ENCODE peak calls at places on chromosomes 5 and 9, in ten cellular contexts. L is mesothelial cell of epicardium; T is lower lobe of right lung; D is WTC11; C is H9; J is hepatocyte; Z is adrenal gland; I is cardiac muscle cell; U is GM06990; O is activated CD8-positive, alpha-beta T cell treated with anti-CD3 and anti-CD28 coated beads for 36 hours. E is an unnamed sample.

GRCh38 chr9:33748633-33749304 is 46.6 kb upstream of the PRSS3 start:
- DNase-seq in L (no peak), T (no peak), D (no peak), C (no peak), J (no peak), Z (no peak), I (no peak), U (no peak), O (peak), E (no peak)

GRCh38 chr5:35371971-35372426 is 141.7 kb upstream of the PRLR start:
- DNase-seq in L (no peak), T (no peak), D (no peak), C (no peak), J (peak), Z (peak), I (peak), U (no peak), O (no peak), E (no peak)

GRCh38 chr9:137007060-137007815 is 10.9 kb upstream of the CLIC3 start:
- DNase-seq in L (no peak), T (no peak), D (no peak), C (no peak), J (no peak), Z (no peak), I (no peak), U (no peak), O (no peak), E (no peak)

GRCh38 chr9:74404620-74405019 is 92.5 kb upstream of the RORB start:
- DNase-seq in L (no peak), T (no peak), D (no peak), C (no peak), J (no peak), Z (no peak), I (no peak), U (no peak), O (no peak), E (no peak)

GRCh38 chr5:39520232-39520572 is 95.4 kb upstream of the DAB2 start:
- DNase-seq in L (no peak), T (no peak), D (no peak), C (no peak), J (peak), Z (no peak), I (peak), U (no peak), O (no peak), E (no peak)

GRCh38 chr5:56845277-56845676 is 29.9 kb downstream of the MAP3K1 start:
- DNase-seq in L (no peak), T (no peak), D (no peak), C (no peak), J (no peak), Z (no peak), I (no peak), U (no peak), O (no peak), E (no peak)

GRCh38 chr9:87260171-87260570 is 237.5 kb upstream of the DAPK1 start:
- DNase-seq in L (no peak), T (no peak), D (no peak), C (no peak), J (no peak), Z (no peak), I (no peak), U (no peak), O (no peak), E (no peak)

GRCh38 chr5:58135571-58136335 is 324.1 kb downstream of the PLK2 start:
- DNase-seq in L (no peak), T (no peak), D (no peak), C (no peak), J (no peak), Z (no peak), I (no peak), U (no peak), O (no peak), E (no peak)

GRCh38 chr5:88298425-88298824 is 29.8 kb upstream of the TMEM161B start:
- DNase-seq in L (no peak), T (no peak), D (no peak), C (no peak), J (no peak), Z (no peak), I (peak), U (no peak), O (no peak), E (no peak)

GRCh38 chr9:93115486-93115885 is 18.6 kb downstream of the NINJ1 start:
- DNase-seq in L (no peak), T (peak), D (no peak), C (no peak), J (no peak), Z (peak), I (no peak), U (no peak), O (no peak), E (no peak)

GRCh38 chr9:32525506-32525905 is 490 bp downstream of the RIGI start:
- DNase-seq in L (no peak), T (no peak), D (no peak), C (no peak), J (peak), Z (no peak), I (peak), U (no peak), O (no peak), E (no peak)

GRCh38 chr9:100670719-100671118 is 92.8 kb downstream of the CAVIN4 start:
- DNase-seq in L (no peak), T (no peak), D (no peak), C (no peak), J (no peak), Z (no peak), I (no peak), U (no peak), O (no peak), E (no peak)

GRCh38 chr9:131676431-131676972 is 63.4 kb downstream of the RAPGEF1 start:
- DNase-seq in L (no peak), T (no peak), D (no peak), C (no peak), J (no peak), Z (no peak), I (no peak), U (no peak), O (peak), E (no peak)

GRCh38 chr5:172931001-172931536 is 28.2 kb upstream of the RPL26L1 start:
- DNase-seq in L (no peak), T (no peak), D (no peak), C (no peak), J (peak), Z (peak), I (peak), U (no peak), O (no peak), E (no peak)

GRCh38 chr9:82560457-82560904 is 502.5 kb downstream of the RASEF start:
- DNase-seq in L (no peak), T (peak), D (no peak), C (no peak), J (peak), Z (no peak), I (no peak), U (no peak), O (no peak), E (no peak)

GRCh38 chr5:89315194-89315593 is 432.2 kb upstream of the MEF2C start:
- DNase-seq in L (no peak), T (peak), D (no peak), C (no peak), J (peak), Z (no peak), I (peak), U (no peak), O (no peak), E (no peak)

GRCh38 chr5:93794954-93795353 is 53.6 kb upstream of the POU5F2 start:
- DNase-seq in L (no peak), T (no peak), D (no peak), C (no peak), J (peak), Z (no peak), I (no peak), U (no peak), O (no peak), E (no peak)

GRCh38 chr5:111997308-111998159 is 240.5 kb upstream of the NREP start:
- DNase-seq in L (no peak), T (no peak), D (no peak), C (no peak), J (peak), Z (no peak), I (peak), U (no peak), O (peak), E (no peak)

GRCh38 chr5:35285435-35285834 is 55.1 kb upstream of the PRLR start:
- DNase-seq in L (no peak), T (no peak), D (no peak), C (no peak), J (no peak), Z (no peak), I (no peak), U (no peak), O (no peak), E (no peak)

GRCh38 chr5:178551059-178551458 is 39.1 kb downstream of the COL23A1 start:
- DNase-seq in L (no peak), T (no peak), D (no peak), C (no peak), J (no peak), Z (no peak), I (peak), U (no peak), O (no peak), E (no peak)

GRCh38 chr5:36656556-36656955 is 50.1 kb downstream of the SLC1A3 start:
- DNase-seq in L (no peak), T (no peak), D (no peak), C (no peak), J (no peak), Z (no peak), I (no peak), U (no peak), O (no peak), E (no peak)

GRCh38 chr9:127135056-127135745 is 12.8 kb upstream of the ANGPTL2 start:
- DNase-seq in L (no peak), T (no peak), D (no peak), C (peak), J (no peak), Z (no peak), I (no peak), U (no peak), O (no peak), E (no peak)

GRCh38 chr9:94108584-94108983 is 24.3 kb downstream of the PTPDC1 start:
- DNase-seq in L (no peak), T (no peak), D (no peak), C (no peak), J (no peak), Z (no peak), I (peak), U (no peak), O (no peak), E (peak)

GRCh38 chr5:2191972-2192371 is 309.2 kb upstream of the IRX4 start:
- DNase-seq in L (no peak), T (no peak), D (no peak), C (peak), J (no peak), Z (no peak), I (no peak), U (no peak), O (no peak), E (no peak)

GRCh38 chr5:72487151-72487550 is 20.1 kb downstream of the ZNF366 start:
- DNase-seq in L (no peak), T (no peak), D (no peak), C (no peak), J (no peak), Z (no peak), I (no peak), U (no peak), O (no peak), E (no peak)

GRCh38 chr9:106588601-106589000 is 274.4 kb upstream of the ZNF462 start:
- DNase-seq in L (no peak), T (no peak), D (no peak), C (no peak), J (peak), Z (peak), I (peak), U (no peak), O (no peak), E (no peak)

GRCh38 chr5:16456103-16456832 is 9.3 kb downstream of the ZNF622 start:
- DNase-seq in L (no peak), T (peak), D (no peak), C (no peak), J (peak), Z (peak), I (peak), U (peak), O (peak), E (peak)

GRCh38 chr9:34310205-34310604 is 18.9 kb downstream of the KIF24 start:
- DNase-seq in L (no peak), T (no peak), D (no peak), C (no peak), J (no peak), Z (no peak), I (no peak), U (no peak), O (no peak), E (no peak)

GRCh38 chr5:160262665-160263064 is 33.4 kb downstream of the FABP6 start:
- DNase-seq in L (no peak), T (no peak), D (no peak), C (no peak), J (peak), Z (no peak), I (peak), U (no peak), O (no peak), E (peak)

GRCh38 chr5:71695561-71695960 is 23.5 kb upstream of the CARTPT start:
- DNase-seq in L (no peak), T (no peak), D (no peak), C (no peak), J (peak), Z (no peak), I (peak), U (no peak), O (no peak), E (no peak)

GRCh38 chr5:7321724-7322123 is 74.2 kb upstream of the ADCY2 start:
- DNase-seq in L (no peak), T (no peak), D (no peak), C (no peak), J (peak), Z (no peak), I (no peak), U (no peak), O (no peak), E (no peak)

GRCh38 chr5:57094753-57095683 is 78.8 kb upstream of the GPBP1 start:
- DNase-seq in L (no peak), T (no peak), D (peak), C (peak), J (peak), Z (no peak), I (peak), U (no peak), O (peak), E (peak)

GRCh38 chr5:113345261-113345940 is 89.4 kb downstream of the TSSK1B start:
- DNase-seq in L (no peak), T (no peak), D (no peak), C (no peak), J (no peak), Z (no peak), I (peak), U (no peak), O (no peak), E (no peak)
- TF ChIP-seq CTCF in L (no peak), T (no peak), D (no peak), C (no peak), J (no peak), Z (no peak), I (peak), U (no peak), O (no peak), E (no peak)

GRCh38 chr9:120609636-120610035 is 29.7 kb upstream of the CDK5RAP2 start:
- DNase-seq in L (no peak), T (no peak), D (no peak), C (no peak), J (no peak), Z (no peak), I (no peak), U (no peak), O (no peak), E (no peak)

GRCh38 chr9:120610975-120611689 is 31.2 kb upstream of the CDK5RAP2 start:
- DNase-seq in L (no peak), T (no peak), D (no peak), C (no peak), J (no peak), Z (no peak), I (peak), U (no peak), O (no peak), E (no peak)

GRCh38 chr9:120611690-120612068 is 31.7 kb upstream of the CDK5RAP2 start:
- DNase-seq in L (no peak), T (no peak), D (no peak), C (no peak), J (no peak), Z (no peak), I (no peak), U (no peak), O (no peak), E (no peak)

GRCh38 chr9:120608421-120608820 is 28.5 kb upstream of the CDK5RAP2 start:
- DNase-seq in L (no peak), T (no peak), D (no peak), C (no peak), J (no peak), Z (no peak), I (no peak), U (no peak), O (no peak), E (no peak)

DNA sequence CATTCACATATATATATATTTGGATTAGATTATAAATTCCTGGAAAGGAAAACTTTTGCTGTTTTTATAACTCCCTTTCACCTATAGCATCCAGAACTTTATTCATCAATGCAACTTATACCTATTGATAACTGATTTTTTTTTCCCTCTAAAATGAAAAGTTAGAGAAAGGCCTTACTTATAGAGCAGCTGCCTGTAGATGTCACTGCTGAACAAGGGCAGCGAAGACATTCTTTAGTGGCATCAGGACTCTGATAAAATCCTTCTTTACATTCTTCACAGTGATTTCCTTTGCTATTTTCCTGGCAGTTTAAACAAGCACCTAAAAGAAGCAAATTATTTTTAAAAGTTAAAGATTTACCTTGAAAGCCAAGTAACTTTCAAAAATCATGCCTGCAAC is 32.3 kb upstream of the CDK5RAP2 start:
- DNase-seq in L (no peak), T (no peak), D (no peak), C (no peak), J (no peak), Z (no peak), I (peak), U (no peak), O (no peak), E (no peak)
- TF ChIP-seq CTCF in L (no peak), T (no peak), D (no peak), C (peak), J (peak), Z (no peak), I (no peak), U (peak), O (no peak), E (no peak)

DNA sequence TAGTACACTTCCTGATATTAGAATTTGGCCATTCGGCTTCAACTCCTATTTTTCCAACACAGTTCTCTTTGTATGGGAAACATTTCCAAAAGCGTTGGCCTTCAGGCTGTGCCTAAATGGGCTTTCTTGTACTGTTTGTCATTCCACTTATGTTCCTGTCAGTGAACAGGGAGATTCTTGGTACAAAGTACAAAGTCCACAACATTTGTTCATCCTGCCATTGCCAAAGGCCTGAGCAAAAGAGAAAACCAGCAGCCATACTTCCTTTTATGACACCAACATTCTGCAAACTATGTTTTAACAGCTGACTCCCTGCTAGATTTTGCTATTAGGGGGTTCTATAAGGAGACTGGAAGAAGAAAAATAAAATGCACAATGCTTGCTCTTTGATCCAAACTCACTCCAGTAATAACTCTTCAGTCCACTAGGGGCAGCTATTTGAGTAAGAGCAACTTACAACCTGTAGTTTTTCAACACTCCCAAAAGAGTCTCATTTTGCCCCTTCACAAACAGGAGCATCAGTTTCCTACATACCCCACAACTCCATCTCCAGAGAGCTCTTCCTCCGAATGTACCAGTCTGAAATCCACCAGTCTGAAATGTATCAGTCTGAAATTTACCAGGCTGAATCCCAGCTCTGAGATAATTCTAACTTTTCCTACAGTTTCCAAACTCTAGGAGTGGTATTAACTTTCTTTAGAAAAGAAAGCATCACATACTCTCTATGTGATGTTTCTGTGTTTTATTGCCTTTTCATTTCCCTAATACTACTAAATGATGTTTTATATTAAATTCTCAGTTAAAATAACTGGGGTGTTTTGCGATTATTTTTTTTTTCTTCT is 693.8 kb downstream of the DNAH5 start:
- DNase-seq in L (no peak), T (no peak), D (no peak), C (no peak), J (peak), Z (no peak), I (no peak), U (no peak), O (no peak), E (no peak)
- TF ChIP-seq CTCF in L (peak), T (peak), D (peak), C (peak), J (peak), Z (peak), I (no peak), U (peak), O (peak), E (peak)

GRCh38 chr5:116756531-116756930 is 181.9 kb upstream of the SEMA6A start:
- DNase-seq in L (no peak), T (no peak), D (no peak), C (no peak), J (no peak), Z (no peak), I (no peak), U (no peak), O (peak), E (no peak)
- TF ChIP-seq CTCF in L (no peak), T (no peak), D (no peak), C (no peak), J (no peak), Z (no peak), I (peak), U (peak), O (no peak), E (no peak)

DNA sequence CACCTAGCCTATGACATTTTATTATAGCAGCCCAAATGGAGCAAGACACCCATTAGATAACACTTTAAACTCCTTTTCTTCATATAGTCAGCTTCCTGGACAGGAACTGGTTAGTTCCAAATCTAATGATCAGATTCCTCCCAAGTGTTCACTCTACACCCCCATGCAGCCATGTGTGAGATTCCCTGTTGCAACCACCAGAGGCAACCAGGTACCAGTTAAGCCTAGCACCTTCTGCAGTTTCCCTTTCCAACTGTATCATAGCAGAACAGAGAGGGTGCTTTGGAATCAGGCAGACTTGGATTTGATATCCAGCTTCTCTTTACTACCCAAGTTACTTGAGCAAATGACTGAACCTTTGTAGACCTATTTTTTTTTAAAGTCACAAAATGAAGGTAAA is 296.6 kb upstream of the PCSK5 start:
- DNase-seq in L (no peak), T (no peak), D (no peak), C (no peak), J (no peak), Z (no peak), I (no peak), U (no peak), O (no peak), E (no peak)
- TF ChIP-seq CTCF in L (no peak), T (no peak), D (no peak), C (peak), J (no peak), Z (no peak), I (no peak), U (no peak), O (no peak), E (no peak)

DNA sequence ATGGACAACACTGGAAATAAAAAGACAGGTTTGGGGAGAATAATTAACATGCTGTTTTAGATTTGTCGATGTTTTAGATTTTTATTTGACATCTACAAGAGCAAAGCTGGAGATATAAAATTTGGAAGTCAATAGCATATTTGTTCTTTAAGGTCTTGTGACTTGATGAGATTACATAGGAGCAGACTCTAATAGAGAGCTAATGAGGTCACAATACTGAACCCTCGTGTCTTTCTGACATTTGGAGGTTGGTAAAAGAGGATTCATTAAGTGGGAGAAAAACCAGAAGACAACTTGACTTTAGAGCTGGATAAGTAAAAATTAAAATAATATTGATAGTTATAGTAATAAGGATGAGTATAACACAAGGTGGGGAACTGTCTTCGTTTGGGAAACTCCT is 322.7 kb upstream of the SEMA6A start:
- DNase-seq in L (no peak), T (no peak), D (no peak), C (no peak), J (no peak), Z (no peak), I (no peak), U (no peak), O (no peak), E (no peak)
- TF ChIP-seq CTCF in L (no peak), T (no peak), D (no peak), C (no peak), J (no peak), Z (no peak), I (no peak), U (no peak), O (no peak), E (no peak)

E was measured in endothelial cell.